ENCODE peak calls at places on chromosomes 2 and 18, in five cellular contexts. One of them, this sample, is unnamed.

GRCh38 chr18:47251289-47252120 is at the start of gene SKOR2:
- DNase-seq in AG10803: no peak
- DNase-seq in WERI-Rb-1: peak; percentile 81
- DNase-seq in osteoblast: peak; percentile 69
- DNase-seq in pancreas: no peak
- DNase-seq in this sample: no peak

GRCh38 chr2:128646091-128646490 is 327.4 kb upstream of the HS6ST1 start:
- DNase-seq in AG10803: no peak
- DNase-seq in WERI-Rb-1: no peak
- DNase-seq in osteoblast: peak; percentile 44
- DNase-seq in pancreas: no peak
- DNase-seq in this sample: no peak

GRCh38 chr18:42159146-42159545 is 204.1 kb downstream of the PIK3C3 start:
- DNase-seq in AG10803: no peak
- DNase-seq in WERI-Rb-1: no peak
- DNase-seq in osteoblast: no peak
- DNase-seq in pancreas: no peak
- DNase-seq in this sample: no peak

GRCh38 chr2:103656558-103656957 is 894.7 kb downstream of the TMEM182 start:
- DNase-seq in AG10803: no peak
- DNase-seq in WERI-Rb-1: no peak
- DNase-seq in osteoblast: peak; percentile 18
- DNase-seq in pancreas: no peak
- DNase-seq in this sample: no peak

GRCh38 chr18:616380-616995 is 19.7 kb downstream of the CLUL1 start:
- DNase-seq in AG10803: peak; percentile 61
- DNase-seq in WERI-Rb-1: no peak
- DNase-seq in osteoblast: peak; percentile 30
- DNase-seq in pancreas: no peak
- DNase-seq in this sample: no peak

GRCh38 chr2:218605438-218605837 is 2.3 kb upstream of the PLCD4 start:
- DNase-seq in AG10803: peak; percentile 46
- DNase-seq in WERI-Rb-1: no peak
- DNase-seq in osteoblast: no peak
- DNase-seq in pancreas: no peak
- DNase-seq in this sample: no peak

GRCh38 chr2:109611467-109612095 is 2.2 kb downstream of the SEPTIN10 start:
- DNase-seq in AG10803: peak; percentile 87
- DNase-seq in WERI-Rb-1: no peak
- DNase-seq in osteoblast: no peak
- DNase-seq in pancreas: no peak
- DNase-seq in this sample: no peak

GRCh38 chr2:53381271-53381670 is 386.3 kb upstream of the CHAC2 start:
- DNase-seq in AG10803: no peak
- DNase-seq in WERI-Rb-1: peak; percentile 23
- DNase-seq in osteoblast: no peak
- DNase-seq in pancreas: no peak
- DNase-seq in this sample: no peak

GRCh38 chr18:57416542-57416941 is 18.6 kb upstream of the ONECUT2 start:
- DNase-seq in AG10803: no peak
- DNase-seq in WERI-Rb-1: no peak
- DNase-seq in osteoblast: no peak
- DNase-seq in pancreas: no peak
- DNase-seq in this sample: no peak

GRCh38 chr18:79863946-79864725 is 66.4 kb downstream of the KCNG2 start:
- DNase-seq in AG10803: no peak
- DNase-seq in WERI-Rb-1: no peak
- DNase-seq in osteoblast: peak; percentile 39
- DNase-seq in pancreas: no peak
- DNase-seq in this sample: no peak

GRCh38 chr2:66145490-66145889 is 289.4 kb upstream of the MEIS1 start:
- DNase-seq in AG10803: no peak
- DNase-seq in WERI-Rb-1: no peak
- DNase-seq in osteoblast: no peak
- DNase-seq in pancreas: no peak
- DNase-seq in this sample: no peak

GRCh38 chr18:58784601-58785137 is 80.0 kb upstream of the ZNF532 start:
- DNase-seq in AG10803: no peak
- DNase-seq in WERI-Rb-1: no peak
- DNase-seq in osteoblast: no peak
- DNase-seq in pancreas: no peak
- DNase-seq in this sample: no peak

GRCh38 chr2:12797815-12798214 is 81.1 kb downstream of the TRIB2 start:
- DNase-seq in AG10803: peak; percentile 77
- DNase-seq in WERI-Rb-1: no peak
- DNase-seq in osteoblast: no peak
- DNase-seq in pancreas: no peak
- DNase-seq in this sample: no peak

GRCh38 chr2:121004950-121005349 is 269.3 kb downstream of the GLI2 start:
- DNase-seq in AG10803: no peak
- DNase-seq in WERI-Rb-1: no peak
- DNase-seq in osteoblast: no peak
- DNase-seq in pancreas: no peak
- DNase-seq in this sample: no peak

GRCh38 chr2:241859436-241860183 is 916 bp upstream of the PDCD1 start:
- DNase-seq in AG10803: no peak
- DNase-seq in WERI-Rb-1: peak; percentile 47
- DNase-seq in osteoblast: peak; percentile 93
- DNase-seq in pancreas: peak; percentile 15
- DNase-seq in this sample: peak; percentile 43

GRCh38 chr2:86249843-86250402 is 50.7 kb downstream of the MRPL35 start:
- DNase-seq in AG10803: no peak
- DNase-seq in WERI-Rb-1: no peak
- DNase-seq in osteoblast: no peak
- DNase-seq in pancreas: no peak
- DNase-seq in this sample: no peak
- TF ChIP-seq CTCF in AG10803: peak; percentile 26
- TF ChIP-seq CTCF in WERI-Rb-1: no peak
- TF ChIP-seq CTCF in osteoblast: no peak
- TF ChIP-seq CTCF in pancreas: no peak
- TF ChIP-seq CTCF in this sample: no peak

GRCh38 chr2:64144057-64145013 is at the start of gene PELI1:
- DNase-seq in AG10803: peak; percentile 89
- DNase-seq in WERI-Rb-1: peak; percentile 99
- DNase-seq in osteoblast: peak; percentile 94
- DNase-seq in pancreas: peak; percentile 98
- DNase-seq in this sample: peak; percentile 95
- TF ChIP-seq CTCF in AG10803: peak; percentile 7
- TF ChIP-seq CTCF in WERI-Rb-1: peak; percentile 42
- TF ChIP-seq CTCF in osteoblast: no peak
- TF ChIP-seq CTCF in pancreas: no peak
- TF ChIP-seq CTCF in this sample: no peak

DNA sequence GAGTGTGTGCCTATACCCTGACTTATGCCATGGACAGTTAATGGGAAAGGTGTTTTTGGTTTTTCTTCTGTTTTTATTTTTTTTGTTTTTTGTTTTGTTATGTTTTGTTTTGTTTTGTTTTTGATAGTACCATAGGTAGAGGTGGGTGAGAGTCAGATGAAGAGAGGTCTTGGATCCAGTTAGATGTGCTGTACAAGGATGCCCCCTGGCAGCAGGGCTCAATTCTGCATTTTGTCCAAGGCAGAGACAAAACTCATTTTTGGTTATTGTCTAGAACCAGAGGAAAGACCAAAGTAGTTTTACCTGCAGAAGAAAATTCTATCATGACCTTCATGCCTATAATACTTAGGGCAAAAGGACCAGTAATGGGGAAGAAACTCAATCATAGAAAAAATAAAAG is 48.5 kb downstream of the SLC5A7 start:
- DNase-seq in AG10803: no peak
- DNase-seq in WERI-Rb-1: no peak
- DNase-seq in osteoblast: no peak
- DNase-seq in pancreas: no peak
- DNase-seq in this sample: no peak
- TF ChIP-seq CTCF in AG10803: no peak
- TF ChIP-seq CTCF in WERI-Rb-1: no peak
- TF ChIP-seq CTCF in osteoblast: no peak
- TF ChIP-seq CTCF in pancreas: no peak
- TF ChIP-seq CTCF in this sample: no peak

GRCh38 chr2:85827879-85828569 is 60.8 kb downstream of the ST3GAL5 start:
- DNase-seq in AG10803: no peak
- DNase-seq in WERI-Rb-1: no peak
- DNase-seq in osteoblast: no peak
- DNase-seq in pancreas: no peak
- DNase-seq in this sample: no peak

GRCh38 chr2:85826990-85827878 is 61.6 kb downstream of the ST3GAL5 start:
- DNase-seq in AG10803: peak; percentile 48
- DNase-seq in WERI-Rb-1: peak; percentile 69
- DNase-seq in osteoblast: peak; percentile 89
- DNase-seq in pancreas: peak; percentile 77
- DNase-seq in this sample: peak; percentile 65

GRCh38 chr2:85831735-85832134 is 57.1 kb downstream of the ST3GAL5 start:
- DNase-seq in AG10803: no peak
- DNase-seq in WERI-Rb-1: no peak
- DNase-seq in osteoblast: no peak
- DNase-seq in pancreas: no peak
- DNase-seq in this sample: no peak

GRCh38 chr2:85828725-85829124 is 60.1 kb downstream of the ST3GAL5 start:
- DNase-seq in AG10803: peak; percentile 32
- DNase-seq in WERI-Rb-1: no peak
- DNase-seq in osteoblast: no peak
- DNase-seq in pancreas: no peak
- DNase-seq in this sample: no peak

GRCh38 chr2:85830645-85831044 is 58.1 kb downstream of the ST3GAL5 start:
- DNase-seq in AG10803: no peak
- DNase-seq in WERI-Rb-1: no peak
- DNase-seq in osteoblast: no peak
- DNase-seq in pancreas: no peak
- DNase-seq in this sample: no peak
- TF ChIP-seq CTCF in AG10803: no peak
- TF ChIP-seq CTCF in WERI-Rb-1: peak; percentile 47
- TF ChIP-seq CTCF in osteoblast: peak; percentile 16
- TF ChIP-seq CTCF in pancreas: no peak
- TF ChIP-seq CTCF in this sample: no peak

GRCh38 chr2:190121971-190122370 is 59.4 kb upstream of the MSTN start:
- DNase-seq in AG10803: peak; percentile 13
- DNase-seq in WERI-Rb-1: no peak
- DNase-seq in osteoblast: peak; percentile 41
- DNase-seq in pancreas: no peak
- DNase-seq in this sample: no peak
- TF ChIP-seq CTCF in AG10803: peak; percentile 45
- TF ChIP-seq CTCF in WERI-Rb-1: peak; percentile 51
- TF ChIP-seq CTCF in osteoblast: peak; percentile 64
- TF ChIP-seq CTCF in pancreas: no peak
- TF ChIP-seq CTCF in this sample: no peak